ENCODE peak calls at places on chromosomes 4 and X, in four cellular contexts. One of them, this sample, is unnamed.

GRCh38 chr4:14862881-14863280 is 139.4 kb upstream of the CPEB2 start:
- DNase-seq in hippocampal formation: peak; percentile 15
- DNase-seq in B cell: no peak
- DNase-seq in stimulated activated naive B cell treated with anti-CD40 and anti-IgM and Interleukin-4, amounts not matched to agents 10 μg/mL and 1 μg/mL and 100 μg/mL, for 72 hours: no peak
- DNase-seq in this sample: no peak

GRCh38 chr4:52103314-52103713 is 52.2 kb downstream of the SPATA18 start:
- DNase-seq in hippocampal formation: no peak
- DNase-seq in B cell: no peak
- DNase-seq in stimulated activated naive B cell treated with anti-CD40 and anti-IgM and Interleukin-4, amounts not matched to agents 10 μg/mL and 1 μg/mL and 100 μg/mL, for 72 hours: no peak
- DNase-seq in this sample: no peak

GRCh38 chr4:73901031-73901430 is 31.8 kb downstream of the CXCL1 start:
- DNase-seq in stimulated activated naive B cell treated with anti-CD40 and anti-IgM and Interleukin-4, amounts not matched to agents 10 μg/mL and 1 μg/mL and 100 μg/mL, for 72 hours: no peak
- DNase-seq in B cell: no peak
- DNase-seq in hippocampal formation: no peak
- DNase-seq in this sample: no peak

GRCh38 chrX:14777484-14777883 is 95.4 kb downstream of the FANCB start:
- DNase-seq in B cell: no peak
- DNase-seq in hippocampal formation: no peak
- DNase-seq in stimulated activated naive B cell treated with anti-CD40 and anti-IgM and Interleukin-4, amounts not matched to agents 10 μg/mL and 1 μg/mL and 100 μg/mL, for 72 hours: no peak
- DNase-seq in this sample: no peak

GRCh38 chrX:40383360-40383759 is 197.4 kb upstream of the ATP6AP2 start:
- DNase-seq in stimulated activated naive B cell treated with anti-CD40 and anti-IgM and Interleukin-4, amounts not matched to agents 10 μg/mL and 1 μg/mL and 100 μg/mL, for 72 hours: no peak
- DNase-seq in B cell: no peak
- DNase-seq in hippocampal formation: no peak
- DNase-seq in this sample: no peak

GRCh38 chr4:156635046-156635445 is 336.6 kb downstream of the PDGFC start:
- DNase-seq in hippocampal formation: no peak
- DNase-seq in B cell: no peak
- DNase-seq in stimulated activated naive B cell treated with anti-CD40 and anti-IgM and Interleukin-4, amounts not matched to agents 10 μg/mL and 1 μg/mL and 100 μg/mL, for 72 hours: no peak
- DNase-seq in this sample: no peak

GRCh38 chr4:6087669-6088068 is 69.4 kb upstream of the C4orf50 start:
- DNase-seq in stimulated activated naive B cell treated with anti-CD40 and anti-IgM and Interleukin-4, amounts not matched to agents 10 μg/mL and 1 μg/mL and 100 μg/mL, for 72 hours: no peak
- DNase-seq in hippocampal formation: peak; percentile 35
- DNase-seq in B cell: no peak
- DNase-seq in this sample: no peak

GRCh38 chr4:174663254-174663653 is 141.0 kb upstream of the HPGD start:
- DNase-seq in hippocampal formation: no peak
- DNase-seq in stimulated activated naive B cell treated with anti-CD40 and anti-IgM and Interleukin-4, amounts not matched to agents 10 μg/mL and 1 μg/mL and 100 μg/mL, for 72 hours: no peak
- DNase-seq in B cell: no peak
- DNase-seq in this sample: no peak

GRCh38 chr4:129254526-129254925 is 158.6 kb downstream of the C4orf33 start:
- DNase-seq in stimulated activated naive B cell treated with anti-CD40 and anti-IgM and Interleukin-4, amounts not matched to agents 10 μg/mL and 1 μg/mL and 100 μg/mL, for 72 hours: no peak
- DNase-seq in hippocampal formation: no peak
- DNase-seq in B cell: no peak
- DNase-seq in this sample: no peak

GRCh38 chr4:111453216-111453615 is 692.0 kb upstream of the FAM241A start:
- DNase-seq in B cell: no peak
- DNase-seq in hippocampal formation: no peak
- DNase-seq in stimulated activated naive B cell treated with anti-CD40 and anti-IgM and Interleukin-4, amounts not matched to agents 10 μg/mL and 1 μg/mL and 100 μg/mL, for 72 hours: no peak
- DNase-seq in this sample: no peak

GRCh38 chr4:4377191-4377590 is 9.7 kb upstream of the NSG1 start:
- DNase-seq in B cell: no peak
- DNase-seq in hippocampal formation: no peak
- DNase-seq in stimulated activated naive B cell treated with anti-CD40 and anti-IgM and Interleukin-4, amounts not matched to agents 10 μg/mL and 1 μg/mL and 100 μg/mL, for 72 hours: no peak
- DNase-seq in this sample: no peak